ENCODE peak calls at places on chromosomes 12 and 14, in six cellular contexts. One of them, this sample, is unnamed.
A peak's percentile ranks its signal among the peaks of the same experiment; 100 is the strongest.

GRCh38 chr12:54139030-54139429 is 49.8 kb downstream of the SMUG1 start:
- DNase-seq in neuronal stem cell: no peak
- DNase-seq in mesenchymal stem cell: no peak
- DNase-seq in IMR-90: no peak
- DNase-seq in mesendoderm: no peak
- DNase-seq in H1: no peak
- DNase-seq in this sample: no peak

GRCh38 chr12:132410849-132411248 is 79.1 kb upstream of the FBRSL1 start:
- DNase-seq in neuronal stem cell: no peak
- DNase-seq in mesenchymal stem cell: no peak
- DNase-seq in IMR-90: no peak
- DNase-seq in mesendoderm: no peak
- DNase-seq in H1: no peak
- DNase-seq in this sample: no peak

GRCh38 chr12:47077206-47078085 is 2.0 kb upstream of the PCED1B start:
- DNase-seq in neuronal stem cell: no peak
- DNase-seq in mesenchymal stem cell: no peak
- DNase-seq in IMR-90: no peak
- DNase-seq in mesendoderm: no peak
- DNase-seq in H1: no peak
- DNase-seq in this sample: no peak

GRCh38 chr14:60738843-60739508 is 4.4 kb downstream of the MNAT1 start:
- DNase-seq in neuronal stem cell: no peak
- DNase-seq in mesenchymal stem cell: no peak
- DNase-seq in IMR-90: no peak
- DNase-seq in mesendoderm: no peak
- DNase-seq in H1: no peak
- DNase-seq in this sample: no peak

GRCh38 chr12:3087758-3088157 is 10.6 kb downstream of the TSPAN9 start:
- DNase-seq in neuronal stem cell: no peak
- DNase-seq in mesenchymal stem cell: no peak
- DNase-seq in IMR-90: no peak
- DNase-seq in mesendoderm: no peak
- DNase-seq in H1: no peak
- DNase-seq in this sample: no peak

GRCh38 chr12:131454418-131455217 is 256.3 kb upstream of the SFSWAP start:
- DNase-seq in neuronal stem cell: peak; percentile 48
- DNase-seq in mesenchymal stem cell: no peak
- DNase-seq in IMR-90: no peak
- DNase-seq in mesendoderm: peak; percentile 91
- DNase-seq in H1: peak; percentile 72
- DNase-seq in this sample: peak; percentile 95

GRCh38 chr14:103185051-103186027 is 62.1 kb downstream of the TNFAIP2 start:
- DNase-seq in neuronal stem cell: peak; percentile 51
- DNase-seq in mesenchymal stem cell: peak; percentile 56
- DNase-seq in IMR-90: peak; percentile 38
- DNase-seq in mesendoderm: peak; percentile 57
- DNase-seq in H1: no peak
- DNase-seq in this sample: no peak

GRCh38 chr14:101075025-101075800 is 171.7 kb upstream of the RTL1 start:
- DNase-seq in neuronal stem cell: no peak
- DNase-seq in mesenchymal stem cell: no peak
- DNase-seq in IMR-90: no peak
- DNase-seq in mesendoderm: no peak
- DNase-seq in H1: no peak
- DNase-seq in this sample: no peak

GRCh38 chr12:29537292-29537691 is 39.8 kb upstream of the OVCH1 start:
- DNase-seq in neuronal stem cell: no peak
- DNase-seq in mesenchymal stem cell: peak; percentile 48
- DNase-seq in IMR-90: peak; percentile 85
- DNase-seq in mesendoderm: no peak
- DNase-seq in H1: no peak
- DNase-seq in this sample: no peak

GRCh38 chr12:95412826-95413311 is 61.1 kb upstream of the METAP2 start:
- DNase-seq in neuronal stem cell: no peak
- DNase-seq in mesenchymal stem cell: peak; percentile 93
- DNase-seq in IMR-90: peak; percentile 98
- DNase-seq in mesendoderm: no peak
- DNase-seq in H1: no peak
- DNase-seq in this sample: no peak

GRCh38 chr12:52871291-52871961 is 22.6 kb upstream of the KRT78 start:
- DNase-seq in neuronal stem cell: no peak
- DNase-seq in mesenchymal stem cell: peak; percentile 84
- DNase-seq in IMR-90: peak; percentile 73
- DNase-seq in mesendoderm: peak; percentile 42
- DNase-seq in H1: no peak
- DNase-seq in this sample: no peak

GRCh38 chr12:56321027-56321426 is 5.2 kb upstream of the CNPY2 start:
- DNase-seq in neuronal stem cell: no peak
- DNase-seq in mesenchymal stem cell: peak; percentile 27
- DNase-seq in IMR-90: peak; percentile 24
- DNase-seq in mesendoderm: no peak
- DNase-seq in H1: no peak
- DNase-seq in this sample: no peak

GRCh38 chr14:99873653-99874052 is 80.4 kb downstream of the EML1 start:
- DNase-seq in neuronal stem cell: no peak
- DNase-seq in mesenchymal stem cell: no peak
- DNase-seq in IMR-90: no peak
- DNase-seq in mesendoderm: no peak
- DNase-seq in H1: peak; percentile 33
- DNase-seq in this sample: no peak

GRCh38 chr12:51262758-51263177 is 7.4 kb downstream of the SMAGP start:
- DNase-seq in neuronal stem cell: no peak
- DNase-seq in mesenchymal stem cell: peak; percentile 68
- DNase-seq in IMR-90: peak; percentile 48
- DNase-seq in mesendoderm: peak; percentile 76
- DNase-seq in H1: peak; percentile 77
- DNase-seq in this sample: peak; percentile 86

GRCh38 chr12:18430425-18431048 is 169.2 kb downstream of the PIK3C2G start:
- DNase-seq in neuronal stem cell: peak; percentile 56
- DNase-seq in mesenchymal stem cell: peak; percentile 71
- DNase-seq in IMR-90: peak; percentile 71
- DNase-seq in mesendoderm: peak; percentile 61
- DNase-seq in H1: peak; percentile 63
- DNase-seq in this sample: peak; percentile 59

GRCh38 chr14:78509516-78509915 is 339.3 kb downstream of the NRXN3 start:
- DNase-seq in neuronal stem cell: no peak
- DNase-seq in mesenchymal stem cell: no peak
- DNase-seq in IMR-90: no peak
- DNase-seq in mesendoderm: peak; percentile 50
- DNase-seq in H1: no peak
- DNase-seq in this sample: no peak

GRCh38 chr12:39722511-39722910 is 102.9 kb upstream of the ABCD2 start:
- DNase-seq in neuronal stem cell: no peak
- DNase-seq in mesenchymal stem cell: no peak
- DNase-seq in IMR-90: no peak
- DNase-seq in mesendoderm: no peak
- DNase-seq in H1: no peak
- DNase-seq in this sample: no peak

GRCh38 chr12:55931780-55932545 is 1.0 kb downstream of the DGKA start:
- DNase-seq in neuronal stem cell: no peak
- DNase-seq in mesenchymal stem cell: peak; percentile 60
- DNase-seq in IMR-90: peak; percentile 29
- DNase-seq in mesendoderm: peak; percentile 40
- DNase-seq in H1: peak; percentile 73
- DNase-seq in this sample: peak; percentile 70

GRCh38 chr14:90607141-90607540 is 209.1 kb downstream of the TTC7B start:
- DNase-seq in neuronal stem cell: no peak
- DNase-seq in mesenchymal stem cell: no peak
- DNase-seq in IMR-90: no peak
- DNase-seq in mesendoderm: no peak
- DNase-seq in H1: no peak
- DNase-seq in this sample: no peak

GRCh38 chr14:22097606-22098292 is 424.1 kb upstream of the OR4E1 start:
- DNase-seq in neuronal stem cell: no peak
- DNase-seq in mesenchymal stem cell: no peak
- DNase-seq in IMR-90: no peak
- DNase-seq in mesendoderm: no peak
- DNase-seq in H1: no peak
- DNase-seq in this sample: no peak

GRCh38 chr12:11793896-11794295 is 144.4 kb downstream of the ETV6 start:
- DNase-seq in neuronal stem cell: no peak
- DNase-seq in mesenchymal stem cell: no peak
- DNase-seq in IMR-90: peak; percentile 54
- DNase-seq in mesendoderm: no peak
- DNase-seq in H1: no peak
- DNase-seq in this sample: no peak

GRCh38 chr14:100731011-100731670 is 4.4 kb downstream of the DLK1 start:
- DNase-seq in neuronal stem cell: no peak
- DNase-seq in mesenchymal stem cell: no peak
- DNase-seq in IMR-90: no peak
- DNase-seq in mesendoderm: no peak
- DNase-seq in H1: no peak
- DNase-seq in this sample: no peak

DNA sequence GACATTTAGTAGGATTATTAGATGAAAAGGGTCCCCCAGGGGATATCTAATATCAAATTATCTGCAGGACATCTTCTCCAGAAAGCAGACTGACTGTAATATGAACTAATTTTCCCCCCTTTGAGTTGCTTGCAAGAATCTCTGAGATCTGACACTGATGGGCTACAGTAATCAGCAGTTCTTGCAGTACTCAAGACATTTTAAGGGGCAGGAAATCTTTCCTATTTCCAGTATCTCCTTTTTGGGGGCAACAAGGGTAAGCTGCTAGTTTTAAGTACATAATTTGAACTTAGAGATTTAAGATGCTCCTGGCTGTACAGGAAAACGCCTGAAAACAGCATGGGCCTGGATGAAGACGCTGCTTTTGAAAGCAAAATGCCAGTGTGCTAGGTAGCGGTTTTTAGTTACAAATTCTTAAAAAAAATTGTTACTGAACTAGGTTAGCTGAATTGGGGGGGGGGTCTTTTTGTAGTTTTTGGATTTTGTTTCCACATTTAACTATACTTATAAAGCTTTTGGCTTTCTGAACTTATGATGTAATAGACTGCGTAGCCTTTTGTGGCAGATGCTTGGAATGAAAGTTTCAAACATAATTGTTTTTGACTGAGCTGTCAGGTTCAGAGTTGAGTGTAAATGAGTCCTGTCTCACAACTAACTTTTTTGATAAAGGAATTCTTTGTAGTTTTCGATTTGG is 2.3 kb downstream of the FRMD6 start:
- DNase-seq in neuronal stem cell: no peak
- DNase-seq in mesenchymal stem cell: no peak
- DNase-seq in IMR-90: peak; percentile 31
- DNase-seq in mesendoderm: no peak
- DNase-seq in H1: no peak
- DNase-seq in this sample: no peak
- H3K4me2 ChIP-seq in neuronal stem cell: peak overlapping the region; percentile 25
- H3K4me2 ChIP-seq in mesenchymal stem cell: peak overlapping the region; percentile 66
- H3K4me2 ChIP-seq in IMR-90: peak overlapping the region; percentile 71
- H3K4me2 ChIP-seq in mesendoderm: peak overlapping the region; percentile 17
- H3K4me2 ChIP-seq in H1: peak overlapping the region; percentile 84
- H3K4me2 ChIP-seq in this sample: peak overlapping the region; percentile 94

GRCh38 chr14:74241611-74242005 is 2.4 kb downstream of the VSX2 start:
- DNase-seq in neuronal stem cell: no peak
- DNase-seq in mesenchymal stem cell: peak; percentile 13
- DNase-seq in IMR-90: no peak
- DNase-seq in mesendoderm: no peak
- DNase-seq in H1: no peak
- DNase-seq in this sample: no peak

GRCh38 chr14:74240794-74241610 is 1.8 kb downstream of the VSX2 start:
- DNase-seq in neuronal stem cell: no peak
- DNase-seq in mesenchymal stem cell: peak; percentile 16
- DNase-seq in IMR-90: no peak
- DNase-seq in mesendoderm: peak; percentile 42
- DNase-seq in H1: peak; percentile 81
- DNase-seq in this sample: peak; percentile 47

GRCh38 chr14:74239848-74240793 is 872 bp downstream of the VSX2 start:
- DNase-seq in neuronal stem cell: no peak
- DNase-seq in mesenchymal stem cell: peak; percentile 22
- DNase-seq in IMR-90: no peak
- DNase-seq in mesendoderm: peak; percentile 41
- DNase-seq in H1: peak; percentile 68
- DNase-seq in this sample: no peak

GRCh38 chr14:74237441-74237840 is 1.8 kb upstream of the VSX2 start:
- DNase-seq in neuronal stem cell: no peak
- DNase-seq in mesenchymal stem cell: no peak
- DNase-seq in IMR-90: no peak
- DNase-seq in mesendoderm: no peak
- DNase-seq in H1: no peak
- DNase-seq in this sample: no peak

GRCh38 chr14:74238974-74239847 is at the start of gene VSX2:
- DNase-seq in neuronal stem cell: no peak
- DNase-seq in mesenchymal stem cell: no peak
- DNase-seq in IMR-90: no peak
- DNase-seq in mesendoderm: peak; percentile 50
- DNase-seq in H1: peak; percentile 74
- DNase-seq in this sample: peak; percentile 78
- H2BK15ac ChIP-seq in neuronal stem cell: peak within 1 kb of the TSS; percentile 72
- H2BK15ac ChIP-seq in mesenchymal stem cell: no peak within 1 kb of the TSS
- H2BK15ac ChIP-seq in IMR-90: no peak within 1 kb of the TSS
- H2BK15ac ChIP-seq in mesendoderm: no peak within 1 kb of the TSS
- H2BK15ac ChIP-seq in H1: peak within 1 kb of the TSS; percentile 6
- H2BK15ac ChIP-seq in this sample: no peak within 1 kb of the TSS

DNA sequence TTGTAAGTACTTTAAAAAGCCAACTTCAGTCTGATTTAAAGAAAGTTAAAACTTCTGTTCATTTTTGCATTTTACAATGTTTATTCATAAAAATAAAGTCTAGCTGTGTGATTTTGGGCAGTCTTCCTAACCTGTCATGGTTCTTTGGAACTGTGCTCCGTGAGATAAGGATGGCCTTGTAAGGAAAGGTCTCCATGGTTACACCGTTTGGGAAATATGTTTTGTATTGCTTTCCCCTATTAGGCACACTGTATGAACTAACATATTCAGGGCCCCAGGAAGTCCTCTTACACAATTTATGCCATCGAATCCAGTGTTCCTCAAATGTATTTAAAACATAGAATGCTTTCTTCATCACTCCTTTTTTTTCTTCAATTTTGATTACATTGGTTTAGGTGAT is 54.5 kb downstream of the APAF1 start:
- DNase-seq in neuronal stem cell: no peak
- DNase-seq in mesenchymal stem cell: no peak
- DNase-seq in IMR-90: peak; percentile 7
- DNase-seq in mesendoderm: no peak
- DNase-seq in H1: no peak
- DNase-seq in this sample: no peak
- H2BK5ac ChIP-seq in neuronal stem cell: no peak overlapping the region
- H2BK5ac ChIP-seq in mesenchymal stem cell: no peak overlapping the region
- H2BK5ac ChIP-seq in IMR-90: no peak overlapping the region
- H2BK5ac ChIP-seq in mesendoderm: no peak overlapping the region
- H2BK5ac ChIP-seq in H1: no peak overlapping the region
- H2BK5ac ChIP-seq in this sample: no peak overlapping the region

DNA sequence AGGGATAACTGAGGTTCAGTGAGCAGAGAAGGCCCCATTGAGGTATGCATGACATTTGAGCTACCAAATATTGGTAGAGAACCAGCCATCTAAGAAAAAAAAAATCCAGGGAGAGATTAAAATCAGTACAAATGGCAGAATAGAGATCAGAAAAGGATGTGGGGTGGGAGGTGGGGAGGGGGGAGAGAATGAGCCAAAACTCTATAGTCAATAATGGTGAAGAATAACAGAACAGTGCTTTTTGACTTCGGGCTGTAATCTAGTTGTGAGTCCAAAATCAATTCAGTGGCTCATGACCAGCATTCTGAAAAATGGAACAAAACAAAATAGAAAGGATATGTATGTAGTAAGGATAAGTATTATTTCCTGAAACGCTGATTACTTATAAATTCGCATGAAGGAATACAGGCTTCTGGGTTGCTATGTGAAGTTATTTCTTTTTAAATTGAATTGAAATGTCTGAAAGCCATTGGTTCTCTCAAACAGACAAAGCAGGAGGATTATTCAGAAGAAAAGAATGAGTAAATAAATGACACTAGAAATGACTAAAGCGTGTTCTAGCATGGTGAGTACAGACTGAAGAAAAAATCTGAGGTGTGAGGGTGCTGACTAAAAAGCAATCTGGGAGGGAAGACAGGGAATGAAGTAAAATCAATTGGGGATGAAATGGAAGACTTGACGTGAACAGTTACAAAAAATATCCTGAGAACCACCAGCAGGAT is 72.4 kb downstream of the ATP2B1 start:
- DNase-seq in neuronal stem cell: no peak
- DNase-seq in mesenchymal stem cell: peak; percentile 73
- DNase-seq in IMR-90: peak; percentile 79
- DNase-seq in mesendoderm: no peak
- DNase-seq in H1: no peak
- DNase-seq in this sample: no peak
- H3K4me2 ChIP-seq in neuronal stem cell: no peak overlapping the region
- H3K4me2 ChIP-seq in mesenchymal stem cell: no peak overlapping the region
- H3K4me2 ChIP-seq in IMR-90: peak overlapping the region; percentile 74
- H3K4me2 ChIP-seq in mesendoderm: no peak overlapping the region
- H3K4me2 ChIP-seq in H1: no peak overlapping the region
- H3K4me2 ChIP-seq in this sample: no peak overlapping the region

This sample was measured in H9.